ENCODE peak calls at places on chromosomes 1 and 21, in eight cellular contexts. One of them, this sample, is unnamed.

GRCh38 chr1:23865543-23865930 is 2.6 kb downstream of the FUCA1 start:
- DNase-seq in esophagus squamous epithelium: no peak
- DNase-seq in IMR-90: peak; percentile 18
- DNase-seq in transverse colon: peak; percentile 37
- DNase-seq in stomach: peak; percentile 36
- DNase-seq in breast epithelium: peak; percentile 90
- DNase-seq in A549: no peak
- DNase-seq in body of pancreas: no peak
- DNase-seq in this sample: no peak

GRCh38 chr1:117686907-117687306 is 81.1 kb downstream of the TENT5C start:
- DNase-seq in breast epithelium: no peak
- DNase-seq in body of pancreas: no peak
- DNase-seq in transverse colon: no peak
- DNase-seq in stomach: no peak
- DNase-seq in IMR-90: peak; percentile 65
- DNase-seq in A549: peak; percentile 7
- DNase-seq in esophagus squamous epithelium: no peak
- DNase-seq in this sample: peak; percentile 80

GRCh38 chr1:117928881-117929339 is 511 bp downstream of the GDAP2 start:
- DNase-seq in stomach: peak; percentile 54
- DNase-seq in IMR-90: peak; percentile 63
- DNase-seq in body of pancreas: peak; percentile 68
- DNase-seq in breast epithelium: peak; percentile 24
- DNase-seq in A549: peak; percentile 53
- DNase-seq in transverse colon: peak; percentile 67
- DNase-seq in esophagus squamous epithelium: no peak
- DNase-seq in this sample: peak; percentile 51

GRCh38 chr1:19479351-19480120 is 5.8 kb downstream of the CAPZB start:
- DNase-seq in IMR-90: no peak
- DNase-seq in stomach: no peak
- DNase-seq in transverse colon: no peak
- DNase-seq in breast epithelium: no peak
- DNase-seq in esophagus squamous epithelium: no peak
- DNase-seq in body of pancreas: no peak
- DNase-seq in A549: no peak
- DNase-seq in this sample: no peak

GRCh38 chr1:8409666-8410065 is 91.8 kb downstream of the SLC45A1 start:
- DNase-seq in stomach: no peak
- DNase-seq in body of pancreas: no peak
- DNase-seq in esophagus squamous epithelium: no peak
- DNase-seq in breast epithelium: no peak
- DNase-seq in transverse colon: no peak
- DNase-seq in A549: no peak
- DNase-seq in IMR-90: no peak
- DNase-seq in this sample: no peak

GRCh38 chr1:7302873-7303272 is 468.2 kb upstream of the VAMP3 start:
- DNase-seq in IMR-90: no peak
- DNase-seq in transverse colon: no peak
- DNase-seq in body of pancreas: no peak
- DNase-seq in stomach: no peak
- DNase-seq in breast epithelium: no peak
- DNase-seq in A549: peak; percentile 82
- DNase-seq in esophagus squamous epithelium: no peak
- DNase-seq in this sample: no peak

GRCh38 chr1:112887599-112888303 is 68.2 kb downstream of the SLC16A1 start:
- DNase-seq in IMR-90: no peak
- DNase-seq in A549: no peak
- DNase-seq in transverse colon: no peak
- DNase-seq in body of pancreas: no peak
- DNase-seq in esophagus squamous epithelium: no peak
- DNase-seq in stomach: no peak
- DNase-seq in breast epithelium: no peak
- DNase-seq in this sample: no peak

GRCh38 chr1:203076031-203076511 is 9.7 kb downstream of the MYOG start:
- DNase-seq in body of pancreas: no peak
- DNase-seq in breast epithelium: no peak
- DNase-seq in A549: no peak
- DNase-seq in transverse colon: no peak
- DNase-seq in IMR-90: no peak
- DNase-seq in esophagus squamous epithelium: no peak
- DNase-seq in stomach: no peak
- DNase-seq in this sample: no peak

GRCh38 chr1:39922139-39922757 is 20.5 kb upstream of the MYCL start:
- DNase-seq in body of pancreas: no peak
- DNase-seq in esophagus squamous epithelium: no peak
- DNase-seq in breast epithelium: no peak
- DNase-seq in transverse colon: no peak
- DNase-seq in A549: no peak
- DNase-seq in IMR-90: no peak
- DNase-seq in stomach: no peak
- DNase-seq in this sample: no peak

GRCh38 chr1:156638189-156638588 is 3.7 kb upstream of the BCAN start:
- DNase-seq in A549: no peak
- DNase-seq in stomach: no peak
- DNase-seq in transverse colon: no peak
- DNase-seq in esophagus squamous epithelium: no peak
- DNase-seq in body of pancreas: no peak
- DNase-seq in IMR-90: no peak
- DNase-seq in breast epithelium: no peak
- DNase-seq in this sample: no peak

GRCh38 chr1:8213136-8213535 is 104.8 kb upstream of the SLC45A1 start:
- DNase-seq in transverse colon: no peak
- DNase-seq in breast epithelium: no peak
- DNase-seq in IMR-90: no peak
- DNase-seq in A549: no peak
- DNase-seq in stomach: no peak
- DNase-seq in esophagus squamous epithelium: no peak
- DNase-seq in body of pancreas: no peak
- DNase-seq in this sample: no peak

GRCh38 chr1:67052741-67053534 is 1.0 kb downstream of the SLC35D1 start:
- DNase-seq in esophagus squamous epithelium: peak; percentile 0
- DNase-seq in body of pancreas: peak; percentile 40
- DNase-seq in breast epithelium: peak; percentile 67
- DNase-seq in transverse colon: peak; percentile 33
- DNase-seq in IMR-90: peak; percentile 42
- DNase-seq in A549: peak; percentile 15
- DNase-seq in stomach: peak; percentile 40
- DNase-seq in this sample: peak; percentile 57

GRCh38 chr21:29371464-29371863 is 72.7 kb downstream of the BACH1 start:
- DNase-seq in IMR-90: no peak
- DNase-seq in body of pancreas: no peak
- DNase-seq in esophagus squamous epithelium: no peak
- DNase-seq in breast epithelium: no peak
- DNase-seq in stomach: no peak
- DNase-seq in transverse colon: no peak
- DNase-seq in A549: no peak
- DNase-seq in this sample: no peak

GRCh38 chr1:7868085-7868780 is 15.4 kb upstream of the UTS2 start:
- DNase-seq in esophagus squamous epithelium: no peak
- DNase-seq in breast epithelium: no peak
- DNase-seq in A549: no peak
- DNase-seq in stomach: no peak
- DNase-seq in IMR-90: no peak
- DNase-seq in body of pancreas: no peak
- DNase-seq in transverse colon: no peak
- DNase-seq in this sample: peak; percentile 31

GRCh38 chr1:245411245-245411644 is 256.5 kb downstream of the KIF26B start:
- DNase-seq in esophagus squamous epithelium: no peak
- DNase-seq in stomach: no peak
- DNase-seq in transverse colon: no peak
- DNase-seq in A549: no peak
- DNase-seq in body of pancreas: no peak
- DNase-seq in breast epithelium: no peak
- DNase-seq in IMR-90: peak; percentile 75
- DNase-seq in this sample: peak; percentile 47

GRCh38 chr1:22831729-22832413 is 121.2 kb downstream of the EPHB2 start:
- DNase-seq in A549: peak; percentile 84
- DNase-seq in body of pancreas: no peak
- DNase-seq in breast epithelium: peak; percentile 39
- DNase-seq in esophagus squamous epithelium: no peak
- DNase-seq in IMR-90: peak; percentile 93
- DNase-seq in transverse colon: peak; percentile 69
- DNase-seq in stomach: peak; percentile 50
- DNase-seq in this sample: peak; percentile 89

GRCh38 chr1:190511554-190511953 is 33.9 kb upstream of the BRINP3 start:
- DNase-seq in body of pancreas: no peak
- DNase-seq in transverse colon: no peak
- DNase-seq in A549: no peak
- DNase-seq in esophagus squamous epithelium: no peak
- DNase-seq in breast epithelium: no peak
- DNase-seq in IMR-90: no peak
- DNase-seq in stomach: no peak
- DNase-seq in this sample: no peak

GRCh38 chr1:15764269-15764764 is 5.7 kb downstream of the FBLIM1 start:
- DNase-seq in stomach: peak; percentile 58
- DNase-seq in breast epithelium: no peak
- DNase-seq in esophagus squamous epithelium: no peak
- DNase-seq in transverse colon: peak; percentile 88
- DNase-seq in body of pancreas: peak; percentile 86
- DNase-seq in IMR-90: no peak
- DNase-seq in A549: no peak
- DNase-seq in this sample: no peak
- TF ChIP-seq POLR2A in stomach: no peak
- TF ChIP-seq POLR2A in breast epithelium: no peak
- TF ChIP-seq POLR2A in esophagus squamous epithelium: no peak
- TF ChIP-seq POLR2A in transverse colon: no peak
- TF ChIP-seq POLR2A in body of pancreas: peak; percentile 58
- TF ChIP-seq POLR2A in IMR-90: no peak
- TF ChIP-seq POLR2A in A549: no peak
- TF ChIP-seq POLR2A in this sample: no peak

GRCh38 chr21:38988211-38989096 is 182.7 kb downstream of the ETS2 start:
- DNase-seq in A549: no peak
- DNase-seq in esophagus squamous epithelium: no peak
- DNase-seq in breast epithelium: no peak
- DNase-seq in stomach: no peak
- DNase-seq in IMR-90: no peak
- DNase-seq in body of pancreas: no peak
- DNase-seq in transverse colon: no peak
- DNase-seq in this sample: no peak

GRCh38 chr21:38984982-38985422 is 179.3 kb downstream of the ETS2 start:
- DNase-seq in breast epithelium: no peak
- DNase-seq in A549: no peak
- DNase-seq in esophagus squamous epithelium: no peak
- DNase-seq in stomach: no peak
- DNase-seq in body of pancreas: no peak
- DNase-seq in transverse colon: no peak
- DNase-seq in IMR-90: peak; percentile 86
- DNase-seq in this sample: no peak

GRCh38 chr21:38985423-38986378 is 180.0 kb downstream of the ETS2 start:
- DNase-seq in stomach: peak; percentile 30
- DNase-seq in transverse colon: peak; percentile 59
- DNase-seq in body of pancreas: no peak
- DNase-seq in IMR-90: peak; percentile 93
- DNase-seq in breast epithelium: peak; percentile 87
- DNase-seq in esophagus squamous epithelium: no peak
- DNase-seq in A549: no peak
- DNase-seq in this sample: peak; percentile 64

GRCh38 chr21:38987551-38988210 is 182.0 kb downstream of the ETS2 start:
- DNase-seq in body of pancreas: no peak
- DNase-seq in IMR-90: no peak
- DNase-seq in A549: no peak
- DNase-seq in transverse colon: no peak
- DNase-seq in esophagus squamous epithelium: no peak
- DNase-seq in stomach: no peak
- DNase-seq in breast epithelium: no peak
- DNase-seq in this sample: no peak

GRCh38 chr21:38986460-38987395 is 181.0 kb downstream of the ETS2 start:
- DNase-seq in transverse colon: no peak
- DNase-seq in IMR-90: no peak
- DNase-seq in stomach: no peak
- DNase-seq in body of pancreas: no peak
- DNase-seq in esophagus squamous epithelium: no peak
- DNase-seq in A549: no peak
- DNase-seq in breast epithelium: no peak
- DNase-seq in this sample: no peak
- H3K4me1 ChIP-seq in transverse colon: peaks cover 40% of the 10 kb centered on the region
- H3K4me1 ChIP-seq in IMR-90: peaks cover 35% of the 10 kb centered on the region
- H3K4me1 ChIP-seq in stomach: peaks cover 35% of the 10 kb centered on the region
- H3K4me1 ChIP-seq in body of pancreas: peaks cover 13% of the 10 kb centered on the region
- H3K4me1 ChIP-seq in esophagus squamous epithelium: peaks cover 70% of the 10 kb centered on the region
- H3K4me1 ChIP-seq in A549: no peaks in the 10 kb centered on the region
- H3K4me1 ChIP-seq in breast epithelium: peaks cover 10% of the 10 kb centered on the region
- H3K4me1 ChIP-seq in this sample: peaks cover 4% of the 10 kb centered on the region

DNA sequence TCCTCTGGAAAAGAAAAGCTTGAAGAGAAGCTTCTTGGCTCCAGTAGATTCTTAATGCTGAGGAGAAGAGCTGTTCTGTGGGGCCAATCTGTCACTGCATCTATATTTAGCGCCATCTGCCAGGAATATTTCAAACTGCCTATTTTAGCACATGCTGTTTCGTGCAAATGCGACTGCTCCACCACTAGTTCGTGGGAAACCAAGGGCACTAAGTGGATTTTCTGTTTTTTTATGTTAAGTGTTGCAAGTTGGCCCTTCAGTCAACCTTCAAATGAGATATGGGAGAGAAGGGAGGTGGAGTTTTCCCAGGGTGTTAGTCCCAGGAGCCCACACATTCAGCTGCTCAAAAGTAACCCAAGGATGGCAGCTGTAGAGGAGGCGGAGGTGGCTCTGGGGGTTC is 91.9 kb downstream of the TSEN15 start:
- DNase-seq in A549: no peak
- DNase-seq in esophagus squamous epithelium: no peak
- DNase-seq in IMR-90: peak; percentile 33
- DNase-seq in breast epithelium: no peak
- DNase-seq in body of pancreas: no peak
- DNase-seq in stomach: no peak
- DNase-seq in transverse colon: no peak
- DNase-seq in this sample: no peak
- TF ChIP-seq CTCF in A549: peak; percentile 7
- TF ChIP-seq CTCF in esophagus squamous epithelium: no peak
- TF ChIP-seq CTCF in IMR-90: peak; percentile 12
- TF ChIP-seq CTCF in breast epithelium: no peak
- TF ChIP-seq CTCF in body of pancreas: no peak
- TF ChIP-seq CTCF in stomach: no peak
- TF ChIP-seq CTCF in transverse colon: no peak
- TF ChIP-seq CTCF in this sample: no peak

DNA sequence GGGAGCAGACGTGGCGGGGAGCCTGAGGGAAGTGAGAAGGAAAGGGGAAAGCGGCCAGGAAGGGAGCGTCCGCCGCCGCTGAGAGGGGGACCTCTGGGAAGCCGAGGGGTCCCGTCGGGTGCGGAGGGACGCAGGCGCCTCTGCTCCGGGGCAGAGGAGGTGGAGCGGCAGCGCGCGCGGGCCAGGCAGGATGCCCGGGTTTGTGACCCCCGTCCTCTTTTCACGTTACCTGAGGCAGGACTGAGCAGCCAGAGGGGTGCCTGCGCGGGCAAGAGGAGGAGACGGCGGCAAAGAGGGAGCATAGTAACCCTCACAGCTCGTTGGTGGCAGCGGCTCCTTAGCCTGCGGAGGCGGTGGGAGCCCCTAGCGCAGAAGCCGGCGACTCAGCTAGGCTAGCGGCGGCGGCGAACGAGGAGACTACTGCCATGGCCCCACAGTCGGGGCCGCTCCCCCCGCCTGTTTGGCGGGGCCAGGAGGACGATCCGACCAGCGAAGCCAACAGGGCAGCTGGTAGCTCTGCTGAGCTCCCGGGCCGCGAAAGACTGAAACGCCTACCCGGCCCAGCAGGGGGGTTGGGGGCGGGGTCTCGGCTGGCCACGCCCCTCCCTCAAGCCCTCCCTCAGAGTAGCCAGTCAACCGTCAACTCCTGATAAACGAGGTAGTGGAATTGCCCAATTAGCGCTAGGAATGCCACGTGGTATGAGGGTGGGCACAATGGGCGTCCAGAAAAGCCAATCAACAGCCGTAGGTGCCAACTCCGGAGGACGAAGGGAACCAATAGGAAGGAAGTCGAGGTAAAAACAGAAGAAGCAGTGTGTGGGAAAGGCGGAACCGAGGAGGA is at the start of gene TESK2:
- DNase-seq in IMR-90: peak; percentile 99
- DNase-seq in transverse colon: peak; percentile 98
- DNase-seq in stomach: peak; percentile 98
- DNase-seq in body of pancreas: peak; percentile 98
- DNase-seq in breast epithelium: peak; percentile 100
- DNase-seq in A549: peak; percentile 99
- DNase-seq in esophagus squamous epithelium: peak; percentile 94
- DNase-seq in this sample: peak; percentile 98
- TF ChIP-seq POLR2A in IMR-90: peak; percentile 62
- TF ChIP-seq POLR2A in transverse colon: peak; percentile 90
- TF ChIP-seq POLR2A in stomach: peak; percentile 65
- TF ChIP-seq POLR2A in body of pancreas: peak; percentile 89
- TF ChIP-seq POLR2A in breast epithelium: peak; percentile 50
- TF ChIP-seq POLR2A in A549: no peak
- TF ChIP-seq POLR2A in esophagus squamous epithelium: peak; percentile 71
- TF ChIP-seq POLR2A in this sample: peak; percentile 93

This sample was measured in adrenal gland.